ENCODE peak calls at places on chromosome 5, in seven cellular contexts. B is kidney, M is endothelial cell of umbilical vein, P is body of pancreas, L is gastrocnemius medialis, Z is foreskin keratinocyte, U is endodermal cell. F is an unnamed sample.

GRCh38 chr5:431001-431710 is 11.8 kb upstream of the EXOC3 start:
- DNase-seq in B (peak), M (peak), P (no peak), L (no peak), Z (no peak), U (peak), F (no peak)

GRCh38 chr5:88926774-88927173 is 43.8 kb upstream of the MEF2C start:
- DNase-seq in B (no peak), M (no peak), P (no peak), L (no peak), Z (no peak), U (no peak), F (no peak)

GRCh38 chr5:149680810-149681221 is 49.3 kb upstream of the PPARGC1B start:
- DNase-seq in B (no peak), M (no peak), P (peak), L (peak), Z (no peak), U (no peak), F (peak)

GRCh38 chr5:111254613-111255012 is 30.4 kb downstream of the CAMK4 start:
- DNase-seq in B (no peak), M (no peak), P (no peak), L (no peak), Z (no peak), U (no peak), F (no peak)

GRCh38 chr5:134873987-134874830 is at the start of gene TXNDC15:
- DNase-seq in B (peak), M (peak), P (peak), L (peak), Z (peak), U (peak), F (peak)

GRCh38 chr5:42612997-42613396 is 143.6 kb upstream of the CCDC152 start:
- DNase-seq in B (no peak), M (no peak), P (no peak), L (no peak), Z (no peak), U (no peak), F (no peak)

GRCh38 chr5:14946813-14947640 is 75.4 kb upstream of the ANKH start:
- DNase-seq in B (no peak), M (peak), P (peak), L (no peak), Z (peak), U (no peak), F (no peak)

GRCh38 chr5:140142246-140142645 is 16.5 kb downstream of the IGIP start:
- DNase-seq in B (no peak), M (no peak), P (no peak), L (no peak), Z (no peak), U (no peak), F (no peak)

DNA sequence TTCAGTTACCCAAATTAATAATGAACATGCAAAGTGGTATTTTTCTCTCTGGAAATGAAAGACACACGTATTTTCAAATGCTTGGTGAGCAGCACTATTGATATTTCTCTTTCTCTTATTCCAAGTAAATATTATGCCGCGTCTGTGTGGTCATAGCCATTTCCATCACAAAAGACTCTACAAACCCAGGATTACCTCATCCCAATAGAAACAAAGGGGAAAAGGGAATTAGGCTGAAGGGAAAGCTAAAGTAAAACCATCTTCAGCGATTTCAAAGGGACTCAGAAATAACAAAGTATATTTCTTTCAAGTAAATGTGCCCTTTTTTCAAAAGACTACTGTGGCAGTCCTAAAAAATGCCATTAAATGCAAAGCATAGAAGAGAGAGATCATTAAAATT is 62.0 kb upstream of the FST start:
- DNase-seq in B (no peak), M (no peak), P (no peak), L (no peak), Z (no peak), U (no peak), F (no peak)
- TF ChIP-seq CTCF in B (no peak), M (no peak), P (no peak), L (no peak), Z (no peak), U (no peak), F (no peak)

GRCh38 chr5:151719228-151719861 is 32.6 kb upstream of the SPARC start:
- DNase-seq in B (no peak), M (peak), P (no peak), L (no peak), Z (no peak), U (peak), F (no peak)
- H3K27ac ChIP-seq in B (no peak), M (no peak), P (no peak), L (no peak), Z (no peak), U (no peak), F (no peak)

GRCh38 chr5:156019786-156020185 is 307.2 kb upstream of the SGCD start:
- DNase-seq in B (no peak), M (no peak), P (no peak), L (no peak), Z (no peak), U (no peak), F (no peak)

GRCh38 chr5:156020650-156021049 is 306.3 kb upstream of the SGCD start:
- DNase-seq in B (no peak), M (no peak), P (no peak), L (no peak), Z (no peak), U (no peak), F (no peak)

DNA sequence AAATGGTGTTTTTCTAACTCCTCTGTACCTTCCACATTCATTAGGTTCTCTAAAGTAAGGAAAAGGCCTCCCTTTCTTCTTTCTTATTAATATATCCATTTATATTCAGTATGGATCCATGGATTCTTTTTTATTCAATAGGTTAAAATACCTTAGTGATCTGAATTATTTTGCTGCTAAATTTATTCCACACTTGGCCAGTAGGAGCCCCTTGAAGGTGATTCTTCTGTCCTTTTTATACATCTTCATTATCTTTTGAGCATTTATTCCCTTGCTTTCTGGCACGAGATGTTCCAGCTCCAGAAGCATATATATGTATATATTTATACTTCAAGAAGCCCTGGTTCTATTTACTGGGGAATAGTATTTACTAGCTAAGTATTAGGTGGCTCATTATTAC is 311.8 kb upstream of the SGCD start:
- DNase-seq in B (no peak), M (no peak), P (no peak), L (no peak), Z (no peak), U (no peak), F (no peak)
- TF ChIP-seq CTCF in B (no peak), M (no peak), P (no peak), L (no peak), Z (no peak), U (peak), F (no peak)

DNA sequence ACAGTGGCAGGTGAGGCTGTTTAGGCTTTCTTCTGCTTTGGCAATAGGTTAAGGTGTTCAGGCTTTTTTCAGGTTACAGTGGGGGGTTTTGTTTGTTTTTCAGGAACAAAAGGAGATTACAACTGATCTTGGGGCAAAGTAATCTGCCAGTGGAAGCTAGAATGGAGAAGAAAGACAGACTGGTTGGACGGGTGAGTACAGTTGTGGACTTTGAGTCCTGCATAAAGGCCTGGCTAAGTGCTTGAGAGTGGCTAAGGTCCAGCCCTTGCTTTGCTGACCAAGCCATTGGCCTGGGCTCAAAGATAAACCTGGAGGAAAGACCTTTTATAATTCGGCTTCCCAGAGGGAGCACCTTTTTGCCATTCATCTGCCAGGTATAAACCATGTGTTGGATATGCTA is 63.1 kb downstream of the MTMR12 start:
- DNase-seq in B (no peak), M (no peak), P (peak), L (no peak), Z (no peak), U (no peak), F (no peak)
- H3K27ac ChIP-seq in B (peak), M (no peak), P (peak), L (no peak), Z (no peak), U (no peak), F (no peak)